ENCODE peak calls at places on chromosomes 7 and 10, in ten cellular contexts. One of them, this sample, is unnamed.

GRCh38 chr7:158811461-158811860 is 17.8 kb downstream of the ESYT2 start:
- DNase-seq in dorsolateral prefrontal cortex: no peak
- DNase-seq in NCI-H1092: no peak
- DNase-seq in CD4-positive, CD25-positive, alpha-beta regulatory T cell: no peak
- DNase-seq in astrocyte of the hippocampus: peak
- DNase-seq in AG09309: peak
- DNase-seq in stimulated activated CD4-positive, alpha-beta T cell treated with anti-CD3 and anti-CD28 coated beads, Interleukin-4, amount 100 ng/mL, for 4 hours: peak
- DNase-seq in neural crest cell: no peak
- DNase-seq in ovary: peak
- DNase-seq in T-helper 17 cell: no peak
- DNase-seq in this sample: no peak

GRCh38 chr7:93179173-93179572 is 31.0 kb upstream of the SAMD9L start:
- DNase-seq in dorsolateral prefrontal cortex: no peak
- DNase-seq in NCI-H1092: no peak
- DNase-seq in CD4-positive, CD25-positive, alpha-beta regulatory T cell: no peak
- DNase-seq in astrocyte of the hippocampus: no peak
- DNase-seq in AG09309: no peak
- DNase-seq in stimulated activated CD4-positive, alpha-beta T cell treated with anti-CD3 and anti-CD28 coated beads, Interleukin-4, amount 100 ng/mL, for 4 hours: no peak
- DNase-seq in neural crest cell: no peak
- DNase-seq in ovary: no peak
- DNase-seq in T-helper 17 cell: no peak
- DNase-seq in this sample: no peak

GRCh38 chr10:86480571-86480970 is 41.0 kb downstream of the WAPL start:
- DNase-seq in dorsolateral prefrontal cortex: no peak
- DNase-seq in NCI-H1092: no peak
- DNase-seq in CD4-positive, CD25-positive, alpha-beta regulatory T cell: no peak
- DNase-seq in astrocyte of the hippocampus: no peak
- DNase-seq in AG09309: no peak
- DNase-seq in stimulated activated CD4-positive, alpha-beta T cell treated with anti-CD3 and anti-CD28 coated beads, Interleukin-4, amount 100 ng/mL, for 4 hours: no peak
- DNase-seq in neural crest cell: no peak
- DNase-seq in ovary: no peak
- DNase-seq in T-helper 17 cell: no peak
- DNase-seq in this sample: no peak

GRCh38 chr10:43156590-43157340 is 18.5 kb downstream of the CSGALNACT2 start:
- DNase-seq in dorsolateral prefrontal cortex: no peak
- DNase-seq in NCI-H1092: no peak
- DNase-seq in CD4-positive, CD25-positive, alpha-beta regulatory T cell: no peak
- DNase-seq in astrocyte of the hippocampus: no peak
- DNase-seq in AG09309: no peak
- DNase-seq in stimulated activated CD4-positive, alpha-beta T cell treated with anti-CD3 and anti-CD28 coated beads, Interleukin-4, amount 100 ng/mL, for 4 hours: no peak
- DNase-seq in neural crest cell: no peak
- DNase-seq in ovary: no peak
- DNase-seq in T-helper 17 cell: no peak
- DNase-seq in this sample: no peak

GRCh38 chr10:131453772-131454634 is 142.5 kb upstream of the TCERG1L start:
- DNase-seq in dorsolateral prefrontal cortex: peak
- DNase-seq in NCI-H1092: peak
- DNase-seq in CD4-positive, CD25-positive, alpha-beta regulatory T cell: peak
- DNase-seq in astrocyte of the hippocampus: peak
- DNase-seq in AG09309: no peak
- DNase-seq in stimulated activated CD4-positive, alpha-beta T cell treated with anti-CD3 and anti-CD28 coated beads, Interleukin-4, amount 100 ng/mL, for 4 hours: peak
- DNase-seq in neural crest cell: peak
- DNase-seq in ovary: peak
- DNase-seq in T-helper 17 cell: peak
- DNase-seq in this sample: peak

GRCh38 chr7:135888740-135889139 is 88.4 kb downstream of the MTPN start:
- DNase-seq in dorsolateral prefrontal cortex: no peak
- DNase-seq in NCI-H1092: no peak
- DNase-seq in CD4-positive, CD25-positive, alpha-beta regulatory T cell: no peak
- DNase-seq in astrocyte of the hippocampus: no peak
- DNase-seq in AG09309: peak
- DNase-seq in stimulated activated CD4-positive, alpha-beta T cell treated with anti-CD3 and anti-CD28 coated beads, Interleukin-4, amount 100 ng/mL, for 4 hours: no peak
- DNase-seq in neural crest cell: no peak
- DNase-seq in ovary: no peak
- DNase-seq in T-helper 17 cell: no peak
- DNase-seq in this sample: no peak

GRCh38 chr7:128108129-128108528 is 76.9 kb upstream of the LRRC4 start:
- DNase-seq in dorsolateral prefrontal cortex: no peak
- DNase-seq in NCI-H1092: no peak
- DNase-seq in CD4-positive, CD25-positive, alpha-beta regulatory T cell: no peak
- DNase-seq in astrocyte of the hippocampus: no peak
- DNase-seq in AG09309: no peak
- DNase-seq in stimulated activated CD4-positive, alpha-beta T cell treated with anti-CD3 and anti-CD28 coated beads, Interleukin-4, amount 100 ng/mL, for 4 hours: no peak
- DNase-seq in neural crest cell: no peak
- DNase-seq in ovary: no peak
- DNase-seq in T-helper 17 cell: no peak
- DNase-seq in this sample: peak

GRCh38 chr7:74017122-74017521 is 10.9 kb upstream of the ELN start:
- DNase-seq in dorsolateral prefrontal cortex: no peak
- DNase-seq in NCI-H1092: no peak
- DNase-seq in CD4-positive, CD25-positive, alpha-beta regulatory T cell: no peak
- DNase-seq in astrocyte of the hippocampus: peak
- DNase-seq in AG09309: no peak
- DNase-seq in stimulated activated CD4-positive, alpha-beta T cell treated with anti-CD3 and anti-CD28 coated beads, Interleukin-4, amount 100 ng/mL, for 4 hours: no peak
- DNase-seq in neural crest cell: no peak
- DNase-seq in ovary: no peak
- DNase-seq in T-helper 17 cell: no peak
- DNase-seq in this sample: no peak

GRCh38 chr7:90629306-90629918 is 33.3 kb downstream of the CDK14 start:
- DNase-seq in dorsolateral prefrontal cortex: no peak
- DNase-seq in NCI-H1092: peak
- DNase-seq in CD4-positive, CD25-positive, alpha-beta regulatory T cell: no peak
- DNase-seq in astrocyte of the hippocampus: peak
- DNase-seq in AG09309: no peak
- DNase-seq in stimulated activated CD4-positive, alpha-beta T cell treated with anti-CD3 and anti-CD28 coated beads, Interleukin-4, amount 100 ng/mL, for 4 hours: no peak
- DNase-seq in neural crest cell: peak
- DNase-seq in ovary: no peak
- DNase-seq in T-helper 17 cell: no peak
- DNase-seq in this sample: no peak

GRCh38 chr7:28018020-28018419 is 162.6 kb downstream of the JAZF1 start:
- DNase-seq in dorsolateral prefrontal cortex: no peak
- DNase-seq in NCI-H1092: no peak
- DNase-seq in CD4-positive, CD25-positive, alpha-beta regulatory T cell: no peak
- DNase-seq in astrocyte of the hippocampus: no peak
- DNase-seq in AG09309: no peak
- DNase-seq in stimulated activated CD4-positive, alpha-beta T cell treated with anti-CD3 and anti-CD28 coated beads, Interleukin-4, amount 100 ng/mL, for 4 hours: no peak
- DNase-seq in neural crest cell: no peak
- DNase-seq in ovary: no peak
- DNase-seq in T-helper 17 cell: no peak
- DNase-seq in this sample: no peak

GRCh38 chr7:138854115-138854645 is 56.2 kb upstream of the ATP6V0A4 start:
- DNase-seq in dorsolateral prefrontal cortex: no peak
- DNase-seq in NCI-H1092: no peak
- DNase-seq in CD4-positive, CD25-positive, alpha-beta regulatory T cell: no peak
- DNase-seq in astrocyte of the hippocampus: peak
- DNase-seq in AG09309: no peak
- DNase-seq in stimulated activated CD4-positive, alpha-beta T cell treated with anti-CD3 and anti-CD28 coated beads, Interleukin-4, amount 100 ng/mL, for 4 hours: no peak
- DNase-seq in neural crest cell: no peak
- DNase-seq in ovary: no peak
- DNase-seq in T-helper 17 cell: no peak
- DNase-seq in this sample: no peak